ENCODE peak calls at places on chromosomes 7 and 10, in nine cellular contexts. H is lung; Z is HL-60; G is astrocyte of the spinal cord; A is ascending aorta; X is DND-41; V is effector memory CD4-positive, alpha-beta T cell; C is SJSA1; N is testis. K is an unnamed sample.

GRCh38 chr7:76364198-76364584 is 5.4 kb upstream of the YWHAG start:
- DNase-seq in N (no peak), X (peak), V (no peak), Z (peak), A (no peak), H (no peak), G (peak), C (no peak), K (no peak)

GRCh38 chr10:43067391-43068135 is 9.3 kb upstream of the RET start:
- DNase-seq in Z (no peak), X (no peak), C (no peak), N (no peak), H (no peak), A (no peak), V (no peak), G (no peak), K (no peak)

GRCh38 chr7:2760098-2760889 is 72.3 kb downstream of the AMZ1 start:
- DNase-seq in V (no peak), G (peak), A (no peak), Z (peak), X (no peak), H (no peak), N (peak), C (no peak), K (no peak)

GRCh38 chr10:47048533-47048905 is 137.3 kb downstream of the PTPN20 start:
- DNase-seq in X (no peak), A (no peak), N (peak), G (no peak), C (peak), H (no peak), Z (peak), V (no peak), K (no peak)

GRCh38 chr10:81873932-81874816 is 820 bp upstream of the NRG3 start:
- DNase-seq in G (peak), H (peak), V (no peak), Z (no peak), A (no peak), C (no peak), N (peak), X (no peak), K (peak)

GRCh38 chr10:71985542-71986250 is 21.5 kb downstream of the CHST3 start:
- DNase-seq in Z (no peak), G (peak), A (no peak), C (no peak), H (no peak), N (no peak), X (no peak), V (no peak), K (no peak)

GRCh38 chr7:139825666-139826290 is 3.3 kb upstream of the TBXAS1 start:
- DNase-seq in H (no peak), X (no peak), A (no peak), C (peak), N (no peak), Z (no peak), G (peak), V (no peak), K (peak)

GRCh38 chr7:144391823-144392255 is 11.7 kb downstream of the NOBOX start:
- DNase-seq in X (peak), V (no peak), Z (peak), C (no peak), H (no peak), N (no peak), A (no peak), G (peak), K (peak)

GRCh38 chr7:69738396-69738889 is 140.2 kb downstream of the AUTS2 start:
- DNase-seq in N (no peak), C (no peak), Z (no peak), V (no peak), X (peak), G (peak), A (no peak), H (no peak), K (peak)

GRCh38 chr10:89563861-89564478 is 28.6 kb upstream of the SLC16A12 start:
- DNase-seq in G (peak), A (no peak), N (no peak), C (no peak), V (no peak), Z (peak), X (peak), H (no peak), K (peak)

GRCh38 chr7:142158741-142159496 is 47.4 kb downstream of the MGAM2 start:
- DNase-seq in H (no peak), X (no peak), C (no peak), V (no peak), G (no peak), A (no peak), N (no peak), Z (no peak), K (no peak)

GRCh38 chr7:132353902-132354301 is 222.4 kb downstream of the PLXNA4 start:
- DNase-seq in A (no peak), C (no peak), V (no peak), G (no peak), N (no peak), Z (no peak), X (no peak), H (no peak), K (no peak)

GRCh38 chr10:117133273-117134083 is 4.6 kb downstream of the VAX1 start:
- DNase-seq in V (no peak), X (no peak), H (no peak), C (no peak), N (no peak), G (no peak), Z (no peak), A (no peak), K (no peak)

GRCh38 chr10:21526952-21527633 is 1.6 kb upstream of the SKIDA1 start:
- DNase-seq in N (peak), X (no peak), Z (peak), C (peak), G (peak), A (no peak), H (peak), V (no peak), K (no peak)

GRCh38 chr7:5439572-5440496 is 16.2 kb upstream of the TNRC18 start:
- DNase-seq in X (no peak), G (no peak), H (no peak), N (no peak), Z (no peak), C (no peak), A (no peak), V (no peak), K (no peak)

GRCh38 chr10:94623572-94623971 is 60.0 kb upstream of the CYP2C18 start:
- DNase-seq in N (no peak), X (no peak), Z (no peak), C (no peak), G (no peak), V (no peak), H (no peak), A (no peak), K (no peak)

GRCh38 chr7:75617634-75618234 is 121.0 kb downstream of the HIP1 start:
- DNase-seq in Z (peak), V (peak), G (no peak), A (peak), X (peak), C (no peak), H (peak), N (peak), K (no peak)

GRCh38 chr10:44725404-44725803 is 185.7 kb upstream of the TMEM72 start:
- DNase-seq in A (no peak), C (no peak), V (no peak), N (no peak), H (no peak), X (no peak), Z (peak), G (no peak), K (no peak)

GRCh38 chr7:36408589-36408988 is 18.9 kb downstream of the ANLN start:
- DNase-seq in X (no peak), N (no peak), A (no peak), G (no peak), C (no peak), Z (no peak), V (no peak), H (no peak), K (no peak)

GRCh38 chr10:61901829-61902447 is 439 bp downstream of the ARID5B start:
- DNase-seq in Z (no peak), C (no peak), A (no peak), V (no peak), N (peak), H (no peak), G (no peak), X (no peak), K (no peak)

DNA sequence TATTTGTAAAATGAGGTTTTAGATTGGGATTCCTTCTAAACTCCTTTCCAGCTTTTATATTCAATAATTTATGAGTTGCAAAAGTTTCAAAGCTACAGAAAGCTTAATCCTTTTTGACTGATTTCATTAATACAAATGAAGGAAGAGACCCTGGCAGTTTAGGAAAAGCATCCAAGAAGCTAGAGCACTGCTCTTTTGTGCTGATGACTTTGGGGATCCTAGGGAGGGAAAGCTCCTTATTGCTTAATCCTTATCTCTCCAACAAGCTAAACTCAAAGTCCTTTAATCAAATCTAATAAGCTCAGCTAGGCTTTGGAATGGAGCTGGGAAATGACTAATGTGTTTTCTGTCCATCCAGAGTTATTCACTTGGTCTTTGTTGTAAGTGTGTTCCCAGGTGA is 285.4 kb downstream of the ACTR3B start:
- DNase-seq in X (no peak), V (no peak), C (no peak), H (no peak), N (no peak), Z (no peak), A (no peak), G (no peak), K (no peak)
- H3K4me3 ChIP-seq in X (no peak), V (no peak), C (no peak), H (no peak), N (no peak), Z (no peak), A (no peak), G (no peak), K (no peak)

GRCh38 chr10:35712486-35712885 is 70.4 kb upstream of the FZD8 start:
- DNase-seq in V (no peak), A (no peak), Z (no peak), H (no peak), C (no peak), X (no peak), G (no peak), N (no peak), K (no peak)

GRCh38 chr10:35711615-35712411 is 69.7 kb upstream of the FZD8 start:
- DNase-seq in V (no peak), C (no peak), H (no peak), G (no peak), N (no peak), A (no peak), X (no peak), Z (no peak), K (no peak)

GRCh38 chr10:35705671-35706070 is 63.6 kb upstream of the FZD8 start:
- DNase-seq in Z (no peak), X (no peak), H (no peak), A (no peak), G (no peak), C (no peak), N (no peak), V (no peak), K (no peak)

GRCh38 chr10:35707642-35708425 is 65.7 kb upstream of the FZD8 start:
- DNase-seq in Z (no peak), X (no peak), V (no peak), A (no peak), G (no peak), H (no peak), N (no peak), C (no peak), K (no peak)

DNA sequence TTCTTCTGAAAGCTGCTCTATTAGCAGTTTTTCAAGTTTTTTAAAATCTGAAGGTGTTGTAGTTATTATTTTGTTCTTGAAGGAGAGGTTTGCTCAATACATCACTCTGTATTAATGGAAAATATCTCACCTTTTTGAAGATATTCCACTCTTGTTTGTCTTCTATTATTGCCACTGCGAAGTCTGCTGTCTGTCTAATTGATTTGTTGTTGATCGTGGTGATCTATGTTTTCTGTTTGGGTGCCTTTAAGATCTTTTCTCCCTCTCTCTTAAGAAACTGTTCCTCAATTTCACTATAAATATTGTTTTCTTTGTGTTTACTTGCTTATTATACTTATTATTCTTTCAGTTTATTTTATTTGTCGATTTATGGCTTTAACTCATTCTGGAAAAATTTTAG is 64.9 kb upstream of the FZD8 start:
- DNase-seq in V (no peak), N (no peak), H (no peak), G (no peak), C (no peak), X (no peak), A (no peak), Z (no peak), K (no peak)
- H3K4me3 ChIP-seq in V (no peak), N (no peak), H (no peak), G (no peak), C (no peak), X (no peak), A (no peak), Z (no peak), K (no peak)

GRCh38 chr10:70459771-70460490 is 18.4 kb upstream of the NODAL start:
- DNase-seq in G (no peak), C (no peak), H (no peak), N (no peak), V (no peak), Z (no peak), X (no peak), A (no peak), K (no peak)
- H3K4me3 ChIP-seq in G (no peak), C (no peak), H (no peak), N (no peak), V (no peak), Z (no peak), X (no peak), A (no peak), K (no peak)

DNA sequence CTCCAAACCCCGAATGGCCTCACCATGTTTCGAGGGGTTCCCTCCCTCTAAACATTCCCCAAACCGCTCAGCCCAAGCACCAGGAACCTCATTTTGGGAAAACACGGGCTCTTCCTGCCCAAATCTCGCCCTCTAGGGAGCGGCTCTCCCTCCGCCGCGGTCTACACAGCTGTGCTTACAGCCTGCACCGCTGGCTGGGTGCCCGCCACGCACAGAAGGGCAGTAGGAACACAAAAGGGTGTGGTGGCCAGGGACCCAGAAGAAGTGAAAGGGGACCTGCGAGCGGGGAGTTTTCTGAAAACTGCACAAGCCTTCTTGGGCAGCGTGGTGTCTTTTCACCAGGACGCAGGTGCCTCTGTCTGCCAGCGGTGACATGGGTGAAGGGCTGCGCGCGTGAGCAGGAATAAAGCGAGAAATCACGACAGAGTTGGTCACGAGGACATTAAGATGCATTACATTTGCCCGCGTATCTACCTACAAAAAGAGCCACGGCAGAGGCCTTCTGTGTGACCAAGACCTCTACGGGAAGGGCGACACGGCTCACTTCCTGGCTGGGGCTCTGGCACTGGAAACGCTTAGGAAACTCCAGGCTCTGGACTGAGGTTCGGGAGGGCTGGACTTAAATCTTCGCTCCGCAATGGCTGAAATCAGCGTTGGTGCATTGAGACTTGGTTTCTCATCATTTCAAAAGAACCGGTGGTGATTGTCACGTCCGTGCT is 171.7 kb downstream of the LSM5 start:
- DNase-seq in X (no peak), G (no peak), C (no peak), H (no peak), Z (no peak), V (no peak), N (no peak), A (no peak), K (no peak)
- H3K4me3 ChIP-seq in X (no peak), G (no peak), C (no peak), H (no peak), Z (no peak), V (no peak), N (peak), A (no peak), K (no peak)

GRCh38 chr10:68954904-68955303 is 1.1 kb upstream of the DDX21 start:
- DNase-seq in C (no peak), A (no peak), H (no peak), X (no peak), Z (no peak), G (no peak), N (no peak), V (no peak), K (no peak)
- H3K4me3 ChIP-seq in C (no peak), A (peak), H (no peak), X (no peak), Z (peak), G (peak), N (no peak), V (no peak), K (no peak)

DNA sequence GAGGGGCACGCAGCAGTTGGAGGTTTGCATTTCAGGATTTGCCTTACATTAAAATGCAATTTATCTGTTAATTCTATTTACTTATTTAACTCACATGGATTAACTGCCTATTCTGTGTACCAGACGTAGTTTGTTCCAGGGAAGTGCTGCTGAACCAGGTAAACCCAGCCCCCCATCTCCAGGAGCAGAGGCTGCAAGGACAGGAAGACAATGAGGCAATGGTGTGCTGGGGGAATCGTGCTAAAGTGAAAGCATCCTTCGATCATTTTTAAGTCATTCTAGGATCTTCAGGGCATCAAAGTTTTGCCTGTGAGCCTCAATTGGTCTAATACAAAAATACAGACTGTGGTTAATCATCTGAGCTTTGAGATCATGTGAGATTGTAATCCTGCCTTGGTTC is 166.4 kb downstream of the DNAJB6 start:
- DNase-seq in C (peak), G (no peak), A (no peak), N (no peak), H (no peak), V (peak), Z (no peak), X (no peak), K (no peak)
- H3K4me3 ChIP-seq in C (no peak), G (no peak), A (no peak), N (no peak), H (no peak), V (peak), Z (no peak), X (no peak), K (no peak)